ENCODE peak calls at places on chromosome 20, in four cellular contexts. O is GM23338, B is hepatocyte, Y is SK-N-SH. E is an unnamed sample.

GRCh38 chr20:61589055-61589385 is 337.0 kb downstream of the CDH4 start:
- DNase-seq in O (no peak), B (no peak), Y (no peak), E (no peak)

GRCh38 chr20:19493794-19494495 is 264.1 kb upstream of the RIN2 start:
- DNase-seq in O (no peak), B (no peak), Y (no peak), E (no peak)

GRCh38 chr20:47062226-47062880 is 167.7 kb downstream of the EYA2 start:
- DNase-seq in O (no peak), B (no peak), Y (no peak), E (no peak)

GRCh38 chr20:19820520-19821211 is 62.6 kb downstream of the RIN2 start:
- DNase-seq in O (no peak), B (no peak), Y (no peak), E (no peak)

GRCh38 chr20:7924692-7925091 is 15.6 kb downstream of the HAO1 start:
- DNase-seq in O (no peak), B (peak; percentile 12), Y (no peak), E (no peak)

GRCh38 chr20:33111306-33111705 is 31.9 kb downstream of the BPIFB4 start:
- DNase-seq in O (no peak), B (no peak), Y (no peak), E (no peak)

GRCh38 chr20:61118429-61119224 is 133.4 kb upstream of the CDH4 start:
- DNase-seq in O (no peak), B (no peak), Y (no peak), E (no peak)

GRCh38 chr20:25225642-25226432 is 22.0 kb upstream of the PYGB start:
- DNase-seq in O (no peak), B (no peak), Y (peak; percentile 47), E (no peak)

GRCh38 chr20:32319100-32319499 is 39.0 kb upstream of the ASXL1 start:
- DNase-seq in O (no peak), B (no peak), Y (no peak), E (no peak)

GRCh38 chr20:53331151-53331973 is 262.3 kb downstream of the ZNF217 start:
- DNase-seq in O (peak; percentile 32), B (peak; percentile 23), Y (peak; percentile 15), E (no peak)

GRCh38 chr20:23946206-23946605 is 42.4 kb downstream of the GGTLC1 start:
- DNase-seq in O (no peak), B (no peak), Y (no peak), E (no peak)

GRCh38 chr20:3340443-3340842 is 67.0 kb downstream of the DNAAF9 start:
- DNase-seq in O (no peak), B (no peak), Y (peak; percentile 34), E (no peak)

GRCh38 chr20:56610098-56610497 is 19.0 kb upstream of the TFAP2C start:
- DNase-seq in O (no peak), B (no peak), Y (no peak), E (no peak)

GRCh38 chr20:58598271-58599015 is 52.6 kb upstream of the STX16 start:
- DNase-seq in O (no peak), B (peak; percentile 42), Y (peak; percentile 57), E (no peak)

GRCh38 chr20:5602346-5602745 is 147.9 kb upstream of the SHLD1 start:
- DNase-seq in O (no peak), B (no peak), Y (no peak), E (no peak)

GRCh38 chr20:57619053-57619831 is 984 bp downstream of the ZBP1 start:
- DNase-seq in O (no peak), B (no peak), Y (no peak), E (peak; percentile 87)

GRCh38 chr20:47489448-47489872 is 12.2 kb upstream of the NCOA3 start:
- DNase-seq in O (no peak), B (no peak), Y (no peak), E (peak; percentile 81)

GRCh38 chr20:45307076-45307645 is 521 bp downstream of the RBPJL start:
- DNase-seq in O (peak; percentile 57), B (no peak), Y (no peak), E (no peak)

GRCh38 chr20:47730744-47731143 is 54.5 kb downstream of the SULF2 start:
- DNase-seq in O (no peak), B (no peak), Y (no peak), E (no peak)

GRCh38 chr20:45779011-45779915 is 12.4 kb downstream of the WFDC3 start:
- DNase-seq in O (no peak), B (peak; percentile 83), Y (no peak), E (no peak)

GRCh38 chr20:17481661-17482060 is 49.5 kb downstream of the BFSP1 start:
- DNase-seq in O (no peak), B (no peak), Y (no peak), E (no peak)

GRCh38 chr20:4217349-4217761 is 202.0 kb upstream of the RNF24 start:
- DNase-seq in O (peak; percentile 24), B (peak; percentile 74), Y (no peak), E (no peak)

GRCh38 chr20:60117040-60117439 is 158.8 kb downstream of the CDH26 start:
- DNase-seq in O (no peak), B (no peak), Y (no peak), E (no peak)

GRCh38 chr20:13286600-13286999 is 65.5 kb downstream of the ISM1 start:
- DNase-seq in O (no peak), B (peak; percentile 25), Y (no peak), E (no peak)

GRCh38 chr20:32168184-32168910 is 39.2 kb downstream of the PLAGL2 start:
- DNase-seq in O (peak; percentile 91), B (no peak), Y (no peak), E (no peak)

GRCh38 chr20:50690979-50691584 is at the start of gene RIPOR3:
- DNase-seq in O (peak; percentile 64), B (peak; percentile 19), Y (peak; percentile 67), E (no peak)

GRCh38 chr20:38460040-38460623 is 12.5 kb upstream of the RALGAPB start:
- DNase-seq in O (no peak), B (peak; percentile 86), Y (peak; percentile 57), E (no peak)

GRCh38 chr20:57650266-57650665 is 30.0 kb upstream of the ZBP1 start:
- DNase-seq in O (no peak), B (peak; percentile 2), Y (peak; percentile 15), E (no peak)

GRCh38 chr20:33624399-33624798 is 37.7 kb upstream of the C20orf144 start:
- DNase-seq in O (no peak), B (no peak), Y (no peak), E (no peak)

GRCh38 chr20:36773123-36773547 is 428 bp downstream of the DSN1 start:
- DNase-seq in O (no peak), B (no peak), Y (no peak), E (peak; percentile 14)

GRCh38 chr20:17619351-17620093 is 49.6 kb downstream of the DSTN start:
- DNase-seq in O (no peak), B (no peak), Y (peak; percentile 4), E (no peak)

GRCh38 chr20:38255389-38255788 is 5.1 kb downstream of the KIAA1755 start:
- DNase-seq in O (no peak), B (no peak), Y (no peak), E (no peak)

GRCh38 chr20:49387606-49387939 is 94.9 kb downstream of the KCNB1 start:
- DNase-seq in O (no peak), B (no peak), Y (no peak), E (no peak)

GRCh38 chr20:49384437-49385434 is 97.7 kb downstream of the KCNB1 start:
- DNase-seq in O (peak; percentile 98), B (peak; percentile 84), Y (peak; percentile 64), E (peak; percentile 72)

GRCh38 chr20:49388790-49389189 is 93.7 kb downstream of the KCNB1 start:
- DNase-seq in O (no peak), B (no peak), Y (no peak), E (no peak)

GRCh38 chr20:49385471-49385870 is 97.0 kb downstream of the KCNB1 start:
- DNase-seq in O (peak; percentile 80), B (peak; percentile 33), Y (peak; percentile 47), E (peak; percentile 59)

GRCh38 chr20:49386848-49387605 is 95.4 kb downstream of the KCNB1 start:
- DNase-seq in O (no peak), B (no peak), Y (peak; percentile 68), E (no peak)
- TF ChIP-seq EZH2phosphoT487 in O (no peak), B (no peak), Y (no peak), E (no peak)

GRCh38 chr20:21517566-21518277 is 3.9 kb upstream of the NKX2-2 start:
- DNase-seq in O (peak; percentile 60), B (no peak), Y (peak; percentile 10), E (no peak)
- H4K20me1 ChIP-seq in O (peaks cover 11% of the 10 kb centered on the region), B (no peaks in the 10 kb centered on the region), Y (no peaks in the 10 kb centered on the region), E (no peaks in the 10 kb centered on the region)

DNA sequence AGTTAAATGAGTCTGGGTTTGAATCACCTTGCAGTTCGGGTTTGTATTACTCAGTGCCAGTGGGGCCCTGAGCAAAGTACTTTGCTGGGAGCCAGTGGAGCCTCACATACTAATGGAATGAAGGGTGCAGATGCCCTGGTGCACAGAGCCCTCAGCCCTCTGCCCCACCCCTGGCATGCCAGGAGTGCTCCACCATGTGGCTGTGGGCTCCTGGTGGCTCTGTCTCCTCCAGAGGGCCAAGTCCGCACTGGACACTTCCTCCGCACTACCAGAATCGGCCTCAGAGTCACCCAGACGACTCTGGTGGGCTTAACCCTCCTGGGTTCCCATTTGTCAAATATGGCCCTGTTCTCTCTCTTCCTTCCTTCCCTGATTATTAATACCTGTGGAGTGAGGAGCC is 94.0 kb downstream of the STK35 start:
- DNase-seq in O (peak; percentile 8), B (no peak), Y (no peak), E (no peak)
- TF ChIP-seq EZH2phosphoT487 in O (no peak), B (no peak), Y (no peak), E (no peak)

DNA sequence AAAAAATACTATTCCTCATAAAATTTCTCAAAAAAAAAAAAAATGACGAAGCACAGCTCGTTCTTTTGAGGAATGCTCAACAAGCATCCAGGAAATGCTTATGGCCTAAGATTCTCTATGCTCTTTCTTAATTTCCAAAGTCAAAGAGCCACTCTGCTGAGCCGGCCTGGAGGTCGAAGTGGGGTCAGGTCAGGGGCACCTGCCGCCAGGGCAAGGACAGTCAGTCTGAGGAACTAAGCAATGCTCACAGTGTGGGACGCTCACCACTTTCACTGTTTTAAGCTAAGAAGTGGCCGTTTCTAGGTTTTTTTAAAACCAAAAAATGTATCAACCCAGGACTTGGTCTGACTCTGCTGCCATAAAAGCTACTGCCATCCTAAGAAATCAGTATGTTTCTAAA is 17.3 kb downstream of the YTHDF1 start:
- DNase-seq in O (no peak), B (no peak), Y (no peak), E (no peak)
- H4K20me1 ChIP-seq in O (peaks cover 72% of the 10 kb centered on the region), B (peaks cover 92% of the 10 kb centered on the region), Y (peaks cover 92% of the 10 kb centered on the region), E (peaks cover 40% of the 10 kb centered on the region)

GRCh38 chr20:52047811-52048302 is 143.7 kb downstream of the ZFP64 start:
- DNase-seq in O (peak; percentile 66), B (no peak), Y (no peak), E (no peak)
- TF ChIP-seq EZH2phosphoT487 in O (no peak), B (no peak), Y (no peak), E (no peak)

E was measured in OCI-LY7.